ENCODE peak calls at places on chromosomes 6 and 20, in eight cellular contexts. H, A, I, X, S, V, B and N are unnamed samples.

GRCh38 chr6:108874470-108875160 is 26.4 kb downstream of the ARMC2 start:
- DNase-seq in H (no peak), A (no peak), I (no peak), X (no peak), S (peak; percentile 25), V (no peak), B (no peak), N (no peak)

GRCh38 chr6:127207591-127208120 is 59.0 kb upstream of the RNF146 start:
- DNase-seq in H (no peak), A (no peak), I (no peak), X (peak; percentile 89), S (peak; percentile 66), V (no peak), B (no peak), N (peak; percentile 85)

GRCh38 chr6:110528930-110529325 is 52.5 kb upstream of the SLC22A16 start:
- DNase-seq in H (no peak), A (no peak), I (no peak), X (no peak), S (no peak), V (no peak), B (no peak), N (no peak)

GRCh38 chr6:150607044-150607650 is 7.5 kb downstream of the PLEKHG1 start:
- DNase-seq in H (no peak), A (no peak), I (no peak), X (no peak), S (no peak), V (no peak), B (peak; percentile 31), N (no peak)

GRCh38 chr6:36839819-36840379 is 655 bp upstream of the CPNE5 start:
- DNase-seq in H (peak; percentile 41), A (peak; percentile 77), I (peak; percentile 52), X (peak; percentile 67), S (peak; percentile 39), V (no peak), B (peak; percentile 43), N (peak; percentile 92)

GRCh38 chr6:113488812-113489685 is 368.1 kb upstream of the MARCKS start:
- DNase-seq in H (no peak), A (peak; percentile 32), I (no peak), X (peak; percentile 24), S (no peak), V (no peak), B (no peak), N (no peak)

GRCh38 chr20:2984956-2985661 is 58.3 kb upstream of the GNRH2 start:
- DNase-seq in H (no peak), A (no peak), I (no peak), X (peak; percentile 47), S (peak; percentile 71), V (no peak), B (no peak), N (peak; percentile 72)

GRCh38 chr6:158797331-158798202 is 21.6 kb downstream of the EZR start:
- DNase-seq in H (no peak), A (no peak), I (no peak), X (no peak), S (peak; percentile 38), V (no peak), B (no peak), N (peak; percentile 60)

GRCh38 chr6:29631860-29632731 is 887 bp downstream of the GABBR1 start:
- DNase-seq in H (peak; percentile 51), A (peak; percentile 78), I (peak; percentile 71), X (no peak), S (peak; percentile 73), V (peak; percentile 83), B (peak; percentile 61), N (peak; percentile 89)

GRCh38 chr6:149323925-149324324 is 6.4 kb downstream of the TAB2 start:
- DNase-seq in H (no peak), A (peak; percentile 28), I (no peak), X (no peak), S (no peak), V (no peak), B (no peak), N (no peak)

GRCh38 chr6:90492369-90492768 is 94.5 kb downstream of the MAP3K7 start:
- DNase-seq in H (no peak), A (no peak), I (no peak), X (no peak), S (no peak), V (no peak), B (no peak), N (no peak)

GRCh38 chr6:119270545-119270944 is 79.0 kb downstream of the MAN1A1 start:
- DNase-seq in H (no peak), A (no peak), I (no peak), X (no peak), S (no peak), V (no peak), B (no peak), N (no peak)

GRCh38 chr6:27478141-27478705 is 5.3 kb upstream of the ZNF184 start:
- DNase-seq in H (no peak), A (no peak), I (no peak), X (no peak), S (peak; percentile 35), V (no peak), B (no peak), N (no peak)

GRCh38 chr6:9927271-9927670 is 487.6 kb downstream of the TFAP2A start:
- DNase-seq in H (no peak), A (no peak), I (no peak), X (no peak), S (peak; percentile 55), V (no peak), B (no peak), N (no peak)

GRCh38 chr20:49990310-49990720 is 7.5 kb downstream of the SNAI1 start:
- DNase-seq in H (no peak), A (peak; percentile 31), I (no peak), X (no peak), S (no peak), V (no peak), B (no peak), N (peak; percentile 69)

GRCh38 chr6:154766288-154766687 is 33.1 kb downstream of the SCAF8 start:
- DNase-seq in H (no peak), A (no peak), I (no peak), X (no peak), S (no peak), V (no peak), B (no peak), N (no peak)

GRCh38 chr20:49867453-49868215 is 47.7 kb downstream of the SPATA2 start:
- DNase-seq in H (no peak), A (peak; percentile 68), I (peak; percentile 57), X (no peak), S (no peak), V (no peak), B (no peak), N (no peak)

GRCh38 chr6:47251396-47251795 is 58.3 kb downstream of the TNFRSF21 start:
- DNase-seq in H (no peak), A (no peak), I (no peak), X (no peak), S (no peak), V (no peak), B (no peak), N (no peak)

GRCh38 chr6:29748391-29749352 is 25.4 kb downstream of the HLA-F start:
- DNase-seq in H (peak; percentile 68), A (peak; percentile 95), I (peak; percentile 91), X (peak; percentile 85), S (peak; percentile 89), V (peak; percentile 99), B (peak; percentile 14), N (peak; percentile 99)

GRCh38 chr6:96626749-96627353 is 63.9 kb downstream of the FHL5 start:
- DNase-seq in H (no peak), A (peak; percentile 28), I (no peak), X (peak; percentile 36), S (peak; percentile 7), V (no peak), B (peak; percentile 93), N (no peak)

GRCh38 chr6:131213501-131213990 is 78.3 kb downstream of the AKAP7 start:
- DNase-seq in H (no peak), A (peak; percentile 2), I (no peak), X (peak; percentile 28), S (no peak), V (no peak), B (no peak), N (no peak)

GRCh38 chr20:32189691-32190607 is 17.6 kb downstream of the PLAGL2 start:
- DNase-seq in H (no peak), A (peak; percentile 90), I (peak; percentile 79), X (peak; percentile 51), S (peak; percentile 33), V (peak; percentile 72), B (peak; percentile 55), N (peak; percentile 93)

GRCh38 chr20:57785720-57786119 is 75.9 kb upstream of the PMEPA1 start:
- DNase-seq in H (no peak), A (no peak), I (no peak), X (no peak), S (no peak), V (no peak), B (no peak), N (no peak)

GRCh38 chr6:169244684-169245383 is 8.8 kb downstream of the THBS2 start:
- DNase-seq in H (no peak), A (no peak), I (no peak), X (no peak), S (no peak), V (peak; percentile 40), B (no peak), N (peak; percentile 72)

GRCh38 chr20:576156-576555 is 32.6 kb upstream of the CSNK2A1 start:
- DNase-seq in H (no peak), A (no peak), I (no peak), X (peak; percentile 81), S (no peak), V (no peak), B (peak; percentile 29), N (no peak)